ENCODE peak calls at places on chromosome 2, in ten cellular contexts. M is neuronal stem cell, N is astrocyte of the spinal cord, K is upper lobe of right lung, I is cardiac fibroblast, B is A549, W is sigmoid colon, A is endodermal cell, X is lower lobe of right lung, U is cardiac muscle cell. H is an unnamed sample.

GRCh38 chr2:44620189-44620990 is 258.6 kb downstream of the CAMKMT start:
- DNase-seq in I (no peak), B (peak), X (no peak), N (no peak), A (no peak), K (no peak), M (no peak), W (no peak), U (no peak), H (no peak)

GRCh38 chr2:133949595-133949994 is 304.3 kb upstream of the MGAT5 start:
- DNase-seq in I (no peak), X (no peak), U (no peak), K (no peak), B (no peak), W (no peak), N (no peak), M (no peak), A (no peak), H (no peak)

GRCh38 chr2:86107031-86107430 is 996 bp downstream of the PTCD3 start:
- DNase-seq in B (no peak), I (no peak), K (no peak), X (no peak), N (no peak), A (no peak), U (no peak), M (no peak), W (no peak), H (no peak)

GRCh38 chr2:238864207-238865014 is 16.5 kb downstream of the TWIST2 start:
- DNase-seq in K (peak), B (peak), M (peak), N (peak), A (peak), U (peak), X (peak), W (peak), I (peak), H (peak)

GRCh38 chr2:173806761-173807160 is 158.4 kb downstream of the SP3 start:
- DNase-seq in U (peak), B (no peak), W (no peak), M (no peak), K (no peak), I (peak), N (peak), X (no peak), A (no peak), H (no peak)

GRCh38 chr2:101745711-101746694 is 48.5 kb downstream of the MAP4K4 start:
- DNase-seq in I (peak), U (peak), X (no peak), A (no peak), N (peak), M (no peak), B (no peak), K (no peak), W (no peak), H (no peak)

GRCh38 chr2:47344890-47345583 is 57.9 kb upstream of the MSH2 start:
- DNase-seq in I (peak), M (peak), W (peak), X (peak), B (peak), U (peak), A (peak), N (peak), K (peak), H (peak)

GRCh38 chr2:67048314-67048713 is 348.8 kb upstream of the ETAA1 start:
- DNase-seq in A (no peak), B (no peak), I (no peak), W (no peak), K (no peak), U (no peak), X (no peak), M (no peak), N (no peak), H (no peak)

GRCh38 chr2:197838036-197838435 is 33.6 kb downstream of the PLCL1 start:
- DNase-seq in X (no peak), U (peak), M (no peak), B (no peak), A (no peak), I (peak), W (no peak), K (no peak), N (peak), H (no peak)

GRCh38 chr2:203585541-203585940 is 50.4 kb upstream of the RAPH1 start:
- DNase-seq in M (no peak), X (no peak), I (no peak), K (no peak), W (no peak), U (no peak), N (no peak), B (no peak), A (no peak), H (no peak)

GRCh38 chr2:160703648-160704585 is 210.3 kb upstream of the RBMS1 start:
- DNase-seq in K (no peak), U (no peak), A (peak), I (no peak), W (no peak), X (peak), B (no peak), M (peak), N (no peak), H (no peak)

GRCh38 chr2:153589586-153589985 is 111.0 kb upstream of the RPRM start:
- DNase-seq in U (no peak), X (no peak), N (no peak), K (no peak), W (no peak), M (no peak), I (no peak), B (no peak), A (no peak), H (no peak)

GRCh38 chr2:238908960-238909951 is 61.4 kb downstream of the TWIST2 start:
- DNase-seq in I (peak), W (peak), A (peak), B (no peak), K (peak), M (no peak), N (peak), U (peak), X (no peak), H (no peak)

GRCh38 chr2:8984152-8984551 is 19.3 kb downstream of the MBOAT2 start:
- DNase-seq in I (peak), N (peak), X (no peak), W (no peak), K (no peak), A (no peak), U (peak), B (no peak), M (no peak), H (no peak)

GRCh38 chr2:16464641-16465040 is 201.0 kb downstream of the CYRIA start:
- DNase-seq in M (no peak), K (no peak), I (no peak), X (no peak), N (no peak), B (no peak), U (no peak), A (no peak), W (no peak), H (no peak)

GRCh38 chr2:128501022-128501690 is 182.5 kb upstream of the HS6ST1 start:
- DNase-seq in B (no peak), M (no peak), K (no peak), X (no peak), U (no peak), W (no peak), N (no peak), A (peak), I (no peak), H (no peak)

GRCh38 chr2:176283669-176284068 is 14.4 kb downstream of the MTX2 start:
- DNase-seq in B (no peak), N (no peak), U (no peak), A (no peak), W (no peak), K (no peak), X (no peak), I (no peak), M (no peak), H (no peak)

GRCh38 chr2:150480971-150481830 is 6.3 kb downstream of the RND3 start:
- DNase-seq in B (no peak), W (no peak), N (no peak), X (no peak), K (no peak), I (no peak), A (no peak), U (no peak), M (no peak), H (no peak)

GRCh38 chr2:148675708-148676107 is 31.2 kb downstream of the EPC2 start:
- DNase-seq in W (no peak), I (peak), X (no peak), N (peak), U (peak), M (no peak), K (no peak), A (no peak), B (no peak), H (no peak)

GRCh38 chr2:27020337-27020948 is 12.3 kb upstream of the TMEM214 start:
- DNase-seq in I (peak), A (no peak), K (no peak), U (peak), X (no peak), W (no peak), B (no peak), N (no peak), M (no peak), H (peak)

GRCh38 chr2:173667415-173667814 is 297.8 kb downstream of the SP3 start:
- DNase-seq in A (no peak), W (no peak), B (peak), X (no peak), I (no peak), U (peak), N (no peak), M (no peak), K (no peak), H (no peak)

GRCh38 chr2:239343460-239343859 is 57.4 kb downstream of the HDAC4 start:
- DNase-seq in A (no peak), X (no peak), I (no peak), U (no peak), M (no peak), W (no peak), B (no peak), N (no peak), K (no peak), H (no peak)

GRCh38 chr2:235390108-235390815 is 103.6 kb upstream of the AGAP1 start:
- DNase-seq in U (peak), N (peak), M (no peak), B (peak), X (peak), A (no peak), I (no peak), W (no peak), K (no peak), H (no peak)

GRCh38 chr2:219122197-219122965 is 38.2 kb downstream of the NHEJ1 start:
- DNase-seq in I (no peak), M (no peak), K (no peak), U (no peak), N (peak), A (no peak), X (no peak), W (no peak), B (no peak), H (no peak)

GRCh38 chr2:168457177-168457905 is 1.3 kb downstream of the CERS6 start:
- DNase-seq in W (no peak), X (no peak), I (peak), A (no peak), M (no peak), N (peak), K (no peak), B (no peak), U (no peak), H (no peak)

GRCh38 chr2:8089596-8089995 is 592.3 kb upstream of the ID2 start:
- DNase-seq in N (peak), A (no peak), I (peak), K (no peak), X (no peak), U (peak), B (peak), M (no peak), W (no peak), H (no peak)

GRCh38 chr2:23489471-23490400 is 104.8 kb downstream of the KLHL29 start:
- DNase-seq in N (peak), B (no peak), K (peak), M (no peak), U (peak), I (no peak), W (no peak), X (no peak), A (no peak), H (no peak)

GRCh38 chr2:178225011-178225817 is 30.9 kb downstream of the OSBPL6 start:
- DNase-seq in N (peak), I (peak), K (no peak), B (no peak), W (no peak), X (no peak), U (peak), A (no peak), M (no peak), H (no peak)

GRCh38 chr2:35960596-35960995 is 395.0 kb upstream of the CRIM1 start:
- DNase-seq in B (no peak), M (no peak), X (no peak), I (no peak), U (no peak), A (no peak), K (no peak), N (no peak), W (no peak), H (no peak)

DNA sequence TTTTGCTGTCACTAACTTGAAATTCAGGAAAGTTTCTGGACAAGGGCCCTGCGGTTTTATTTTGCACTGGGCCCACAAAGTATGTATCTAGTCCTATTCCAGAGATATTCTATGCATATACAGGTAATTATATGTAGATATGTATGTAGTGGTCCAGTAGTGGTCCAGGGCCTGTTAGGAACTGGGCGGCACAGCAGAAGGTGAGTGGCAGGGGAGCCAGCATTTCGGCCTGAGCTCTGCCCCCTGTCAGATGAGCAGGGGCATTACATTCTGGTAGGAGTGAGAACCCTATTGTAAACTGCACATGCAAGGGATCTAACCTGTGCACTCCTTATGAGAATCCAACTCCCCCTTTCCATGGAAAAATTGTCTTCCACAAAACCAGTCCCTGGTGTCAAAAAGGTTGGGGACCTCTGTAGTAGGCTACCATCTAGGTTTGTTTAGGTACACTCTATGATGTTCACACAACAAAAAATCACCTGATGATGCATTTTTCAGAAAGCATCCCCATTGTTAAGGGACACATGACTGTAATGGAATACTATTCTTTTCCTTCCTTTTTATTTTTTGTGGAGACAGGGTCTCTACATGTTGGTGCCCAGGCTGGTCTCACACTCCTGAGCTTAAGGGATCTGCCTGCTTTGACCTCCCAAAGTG is 2.8 kb upstream of the PPP4R3B start:
- DNase-seq in K (no peak), A (peak), B (peak), M (no peak), W (no peak), N (no peak), I (peak), U (peak), X (no peak), H (no peak)
- H3K4me3 ChIP-seq in K (no peak), A (no peak), B (no peak), M (no peak), W (no peak), N (no peak), I (no peak), U (no peak), X (peak), H (no peak)

GRCh38 chr2:70480468-70480867 is 73.2 kb downstream of the TGFA start:
- DNase-seq in K (no peak), B (no peak), A (no peak), M (no peak), I (no peak), N (no peak), U (no peak), W (no peak), X (no peak), H (no peak)
- H3K4me3 ChIP-seq in K (no peak), B (no peak), A (no peak), M (no peak), I (no peak), N (no peak), U (no peak), W (no peak), X (no peak), H (no peak)

GRCh38 chr2:179861027-179861776 is at the start of gene ZNF385B:
- DNase-seq in U (peak), I (peak), A (peak), W (peak), M (peak), X (peak), N (no peak), K (peak), B (no peak), H (peak)

GRCh38 chr2:179860255-179861026 is 971 bp downstream of the ZNF385B start:
- DNase-seq in N (no peak), A (peak), X (no peak), B (no peak), U (no peak), M (no peak), I (no peak), W (peak), K (no peak), H (peak)

GRCh38 chr2:179862898-179863458 is 1.6 kb upstream of the ZNF385B start:
- DNase-seq in U (no peak), W (no peak), A (peak), X (no peak), I (no peak), N (no peak), K (no peak), M (no peak), B (no peak), H (no peak)

GRCh38 chr2:179859523-179859922 is 1.9 kb downstream of the ZNF385B start:
- DNase-seq in M (no peak), I (no peak), W (no peak), N (no peak), X (no peak), A (no peak), K (no peak), B (no peak), U (no peak), H (no peak)

GRCh38 chr2:179861777-179862117 is 335 bp upstream of the ZNF385B start:
- DNase-seq in W (no peak), B (no peak), A (no peak), N (peak), M (peak), U (no peak), K (peak), I (peak), X (no peak), H (no peak)
- H3K4me3 ChIP-seq in W (peak), B (peak), A (peak), N (peak), M (peak), U (peak), K (peak), I (peak), X (peak), H (peak)

DNA sequence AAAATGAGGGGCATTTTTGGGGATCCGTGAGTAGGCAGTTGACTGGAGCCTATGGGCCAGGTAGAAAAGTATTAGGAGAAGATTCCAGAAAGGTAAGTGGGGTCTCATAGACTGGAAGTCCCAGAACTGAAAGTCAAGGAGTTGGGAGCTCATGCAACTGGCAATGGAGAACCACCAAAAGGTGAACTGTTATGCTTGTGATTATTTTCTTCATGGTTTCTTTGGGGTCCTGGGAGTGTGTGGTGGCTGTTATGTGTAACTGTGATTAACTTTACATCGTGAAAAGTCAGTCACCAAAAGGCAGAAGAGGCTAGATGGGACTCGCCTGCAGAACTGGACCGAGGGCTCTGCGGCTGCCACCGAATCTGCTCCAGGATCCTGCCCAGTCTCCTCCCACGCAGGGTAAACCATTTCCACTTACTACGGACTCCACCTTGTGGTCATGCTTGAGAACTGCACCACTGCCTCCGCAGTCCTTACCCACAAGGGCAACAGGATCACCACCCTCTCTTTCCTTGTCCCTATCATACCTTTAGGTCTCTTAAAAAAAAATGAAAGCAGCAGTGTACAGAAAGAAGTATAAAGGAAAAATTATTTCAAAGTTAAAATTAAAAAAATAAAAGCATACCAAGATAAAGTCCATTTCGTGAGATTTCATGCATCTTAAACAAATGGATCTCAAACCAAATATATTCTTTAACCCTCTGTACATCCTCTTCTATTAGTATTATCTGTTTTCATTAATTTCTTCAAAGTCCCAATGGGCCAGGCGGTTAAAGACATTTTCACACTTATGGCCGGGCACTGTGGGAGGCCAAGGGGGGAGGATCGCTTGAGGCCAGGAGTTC is 15.6 kb upstream of the CEP68 start:
- DNase-seq in K (peak), B (peak), M (peak), W (peak), A (peak), U (peak), N (peak), X (peak), I (peak), H (peak)
- H3K4me3 ChIP-seq in K (peak), B (no peak), M (no peak), W (no peak), A (no peak), U (no peak), N (no peak), X (peak), I (no peak), H (no peak)

GRCh38 chr2:241550616-241551580 is 7.6 kb upstream of the BOK start:
- DNase-seq in W (no peak), K (no peak), A (no peak), I (no peak), B (no peak), X (no peak), M (no peak), N (no peak), U (no peak), H (no peak)
- H3K4me3 ChIP-seq in W (no peak), K (peak), A (no peak), I (no peak), B (no peak), X (peak), M (no peak), N (no peak), U (no peak), H (no peak)

GRCh38 chr2:42924436-42924897 is 132.1 kb upstream of the HAAO start:
- DNase-seq in A (no peak), I (peak), M (no peak), K (no peak), B (no peak), N (no peak), U (no peak), W (no peak), X (no peak), H (no peak)
- H3K4me3 ChIP-seq in A (no peak), I (no peak), M (peak), K (no peak), B (no peak), N (no peak), U (no peak), W (no peak), X (no peak), H (no peak)

GRCh38 chr2:181839811-181840210 is 51.7 kb upstream of the ITPRID2 start:
- DNase-seq in I (no peak), W (no peak), K (no peak), A (no peak), M (no peak), B (no peak), N (no peak), X (no peak), U (no peak), H (no peak)
- H3K4me3 ChIP-seq in I (no peak), W (no peak), K (no peak), A (no peak), M (no peak), B (no peak), N (no peak), X (no peak), U (no peak), H (no peak)

GRCh38 chr2:227870710-227871374 is 589 bp upstream of the DAW1 start:
- DNase-seq in M (no peak), U (peak), K (no peak), I (peak), B (peak), W (no peak), A (no peak), X (no peak), N (peak), H (no peak)

GRCh38 chr2:227876536-227876882 is 5.1 kb downstream of the DAW1 start:
- DNase-seq in U (no peak), W (no peak), I (no peak), N (no peak), K (no peak), M (no peak), X (no peak), B (peak), A (no peak), H (no peak)

GRCh38 chr2:227872676-227873075 is 1.2 kb downstream of the DAW1 start:
- DNase-seq in B (no peak), K (no peak), A (no peak), N (no peak), X (no peak), M (no peak), W (no peak), U (no peak), I (no peak), H (no peak)

GRCh38 chr2:227867386-227867785 is 4.0 kb upstream of the DAW1 start:
- DNase-seq in U (no peak), M (no peak), X (no peak), W (no peak), K (no peak), N (no peak), A (no peak), B (no peak), I (no peak), H (no peak)

DNA sequence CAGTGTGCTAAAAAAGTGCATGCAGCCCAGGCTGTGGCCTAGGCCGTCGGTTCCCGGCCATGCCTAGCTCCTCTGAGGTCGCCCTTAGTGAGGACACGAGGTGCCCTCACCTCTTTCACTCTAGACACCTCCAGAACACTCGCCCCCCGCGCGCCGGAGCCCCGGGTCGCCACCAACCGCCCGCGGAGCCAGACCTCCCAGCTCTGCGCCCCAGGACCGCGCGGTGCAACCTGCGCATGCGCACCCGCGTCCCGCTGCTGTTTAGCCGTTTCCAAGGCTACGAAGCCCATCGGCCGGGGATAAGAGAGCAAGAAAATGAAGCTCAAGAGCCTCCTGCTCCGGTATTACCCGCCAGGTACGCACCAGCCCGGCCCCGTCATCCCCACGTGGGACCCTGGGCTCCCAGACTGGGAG is at the start of gene DAW1:
- DNase-seq in X (peak), A (peak), K (peak), N (peak), I (peak), U (peak), B (no peak), W (no peak), M (peak), H (peak)
- H3K4me3 ChIP-seq in X (peak), A (peak), K (peak), N (peak), I (peak), U (peak), B (no peak), W (peak), M (peak), H (peak)